ENCODE peak calls at places on chromosomes 2 and 18, in six cellular contexts. K is fibroblast of lung, Z is H9, G is OCI-LY7, F is GM23248, M is keratinocyte. H is an unnamed sample. For H4K20me1, the result is how much of the 10 kb centered on the place peaks cover.

GRCh38 chr18:13809025-13809384 is 14.9 kb upstream of the MC5R start:
- DNase-seq in K (no peak), Z (no peak), F (no peak), M (no peak), G (no peak), H (peak)

GRCh38 chr2:170928036-170928823 is 823 bp upstream of the GORASP2 start:
- DNase-seq in F (no peak), M (no peak), G (peak), K (peak), Z (peak), H (no peak)

GRCh38 chr18:72869786-72870185 is 2.0 kb upstream of the NETO1 start:
- DNase-seq in G (no peak), M (no peak), Z (peak), F (no peak), K (no peak), H (no peak)

GRCh38 chr2:72148975-72149555 is 1.4 kb upstream of the CYP26B1 start:
- DNase-seq in G (no peak), K (peak), F (peak), M (no peak), Z (peak), H (no peak)

GRCh38 chr18:9707381-9708056 is 582 bp upstream of the RAB31 start:
- DNase-seq in G (no peak), F (peak), M (no peak), Z (no peak), K (peak), H (no peak)

GRCh38 chr18:59358611-59359575 is at the start of gene LMAN1:
- DNase-seq in M (no peak), F (peak), Z (peak), G (peak), K (peak), H (peak)

GRCh38 chr2:222281495-222281894 is 17.3 kb downstream of the PAX3 start:
- DNase-seq in F (no peak), K (no peak), Z (no peak), G (no peak), M (no peak), H (no peak)

GRCh38 chr2:11270891-11271290 is 73.5 kb downstream of the ROCK2 start:
- DNase-seq in M (no peak), K (peak), G (no peak), F (peak), Z (no peak), H (no peak)

GRCh38 chr2:200127852-200128251 is 172.5 kb downstream of the MAIP1 start:
- DNase-seq in G (no peak), Z (no peak), M (no peak), K (peak), F (peak), H (no peak)

GRCh38 chr2:12620759-12621158 is 96.0 kb upstream of the TRIB2 start:
- DNase-seq in G (no peak), K (no peak), M (no peak), Z (no peak), F (no peak), H (no peak)

GRCh38 chr2:141317986-141318385 is 812.8 kb downstream of the LRP1B start:
- DNase-seq in K (peak), M (no peak), G (no peak), Z (no peak), F (peak), H (no peak)

GRCh38 chr2:129006135-129006885 is 687.6 kb upstream of the HS6ST1 start:
- DNase-seq in F (no peak), M (no peak), K (no peak), Z (no peak), G (no peak), H (no peak)

GRCh38 chr2:43075906-43076585 is 150.4 kb downstream of the ZFP36L2 start:
- DNase-seq in G (no peak), K (peak), Z (no peak), M (no peak), F (peak), H (peak)

GRCh38 chr2:171244466-171244969 is 83.8 kb upstream of the TLK1 start:
- DNase-seq in G (no peak), K (peak), F (peak), M (no peak), Z (no peak), H (peak)

GRCh38 chr2:232502901-232503791 is 15.5 kb upstream of the ECEL1 start:
- DNase-seq in Z (peak), G (no peak), K (peak), F (peak), M (no peak), H (no peak)

GRCh38 chr2:118842687-118843491 is 4.6 kb downstream of the EN1 start:
- DNase-seq in M (no peak), G (no peak), F (no peak), K (peak), Z (peak), H (no peak)

GRCh38 chr2:42008241-42008911 is 39.4 kb upstream of the PKDCC start:
- DNase-seq in G (no peak), F (peak), Z (no peak), K (peak), M (no peak), H (peak)

GRCh38 chr18:37689841-37690240 is 124.2 kb upstream of the CELF4 start:
- DNase-seq in G (no peak), K (no peak), Z (no peak), F (no peak), M (no peak), H (no peak)

GRCh38 chr2:96430394-96430988 is 74.7 kb downstream of the NEURL3 start:
- DNase-seq in F (no peak), Z (no peak), K (no peak), G (peak), M (no peak), H (no peak)

GRCh38 chr2:236569593-236569973 is at the start of gene ACKR3:
- DNase-seq in F (peak), G (peak), Z (peak), K (peak), M (peak), H (peak)

GRCh38 chr2:64750001-64750816 is 96.5 kb upstream of the SERTAD2 start:
- DNase-seq in M (no peak), F (peak), K (peak), G (peak), Z (peak), H (peak)

GRCh38 chr2:59389240-59389639 is 1148.1 kb upstream of the FANCL start:
- DNase-seq in F (peak), G (no peak), Z (no peak), K (peak), M (peak), H (no peak)

GRCh38 chr2:60460577-60461420 is 92.7 kb downstream of the BCL11A start:
- DNase-seq in M (no peak), F (no peak), K (no peak), Z (no peak), G (no peak), H (no peak)

GRCh38 chr18:11078491-11078890 is 70.9 kb downstream of the PIEZO2 start:
- DNase-seq in K (no peak), F (no peak), M (no peak), Z (no peak), G (no peak), H (no peak)

GRCh38 chr2:64996914-64997313 is 7.7 kb downstream of the SLC1A4 start:
- DNase-seq in F (peak), K (no peak), M (no peak), G (no peak), Z (no peak), H (no peak)

GRCh38 chr2:200985806-200986205 is 22.3 kb upstream of the ORC2 start:
- DNase-seq in F (peak), Z (no peak), K (peak), M (no peak), G (no peak), H (no peak)

GRCh38 chr2:80303006-80303741 is 1.4 kb downstream of the LRRTM1 start:
- DNase-seq in K (peak), G (no peak), Z (peak), F (peak), M (no peak), H (no peak)

GRCh38 chr2:29326926-29327325 is 211.7 kb downstream of the CLIP4 start:
- DNase-seq in Z (no peak), K (no peak), M (no peak), G (no peak), F (no peak), H (no peak)

GRCh38 chr2:209468796-209469325 is 45.0 kb downstream of the MAP2 start:
- DNase-seq in F (no peak), K (no peak), Z (no peak), M (no peak), G (no peak), H (no peak)

GRCh38 chr2:102449370-102449974 is 23.6 kb upstream of the SLC9A4 start:
- DNase-seq in M (no peak), K (peak), F (peak), G (peak), Z (no peak), H (peak)

GRCh38 chr18:23207191-23207955 is 72.1 kb downstream of the CABLES1 start:
- DNase-seq in Z (peak), G (peak), K (no peak), F (no peak), M (no peak), H (no peak)

GRCh38 chr2:66512626-66513025 is 77.7 kb downstream of the MEIS1 start:
- DNase-seq in M (no peak), Z (no peak), G (no peak), K (no peak), F (no peak), H (no peak)

GRCh38 chr2:126771501-126772195 is 115.7 kb downstream of the GYPC start:
- DNase-seq in F (no peak), G (no peak), K (no peak), M (no peak), Z (peak), H (no peak)

GRCh38 chr2:160208662-160209229 is 8.7 kb upstream of the ITGB6 start:
- DNase-seq in G (no peak), K (no peak), Z (no peak), F (no peak), M (no peak), H (no peak)
- H3K27ac ChIP-seq in G (no peak), K (peak), Z (no peak), F (peak), M (peak), H (peak)

GRCh38 chr18:686339-687111 is 25.9 kb downstream of the ENOSF1 start:
- DNase-seq in M (no peak), G (no peak), F (peak), K (no peak), Z (peak), H (no peak)

GRCh38 chr18:688322-688721 is 24.1 kb downstream of the ENOSF1 start:
- DNase-seq in K (no peak), M (no peak), Z (no peak), G (no peak), F (no peak), H (no peak)

GRCh38 chr18:682833-683232 is 25.4 kb downstream of the TYMS start:
- DNase-seq in F (no peak), G (no peak), Z (no peak), M (no peak), K (no peak), H (no peak)

GRCh38 chr18:683531-683930 is 26.1 kb downstream of the TYMS start:
- DNase-seq in G (no peak), M (no peak), Z (no peak), F (no peak), K (no peak), H (no peak)

GRCh38 chr18:685438-685837 is 27.0 kb downstream of the ENOSF1 start:
- DNase-seq in K (no peak), M (no peak), F (no peak), Z (no peak), G (no peak), H (no peak)
- H3K4me2 ChIP-seq in K (no peak), M (no peak), F (no peak), Z (no peak), G (no peak), H (no peak)

GRCh38 chr2:79275197-79275596 is 115.6 kb upstream of the REG3A start:
- DNase-seq in G (no peak), Z (no peak), F (no peak), M (no peak), K (no peak), H (no peak)

GRCh38 chr2:79271456-79271855 is 111.9 kb upstream of the REG3A start:
- DNase-seq in K (no peak), M (no peak), G (no peak), Z (no peak), F (no peak), H (no peak)

GRCh38 chr2:79272616-79273015 is 113.1 kb upstream of the REG3A start:
- DNase-seq in G (no peak), Z (no peak), M (no peak), F (no peak), K (no peak), H (no peak)

DNA sequence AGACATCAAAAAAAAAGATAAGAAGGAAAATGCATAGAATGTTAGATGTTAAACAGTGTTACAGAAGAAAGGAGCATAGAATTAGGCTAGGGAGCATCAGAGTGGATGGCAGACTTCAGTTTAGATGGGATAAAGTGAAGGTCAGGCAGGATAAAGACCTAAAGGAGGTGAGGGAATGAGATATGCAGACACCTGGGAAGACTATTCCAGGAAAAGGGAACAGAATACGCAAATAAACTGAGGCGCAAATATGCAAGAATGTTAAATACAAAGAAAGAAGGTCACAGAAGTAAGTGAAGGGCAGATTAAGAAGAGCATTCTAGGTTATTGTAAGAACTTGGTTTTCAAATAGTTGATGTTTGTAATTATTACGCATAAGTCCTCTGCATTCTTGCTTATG is 116.3 kb upstream of the REG3A start:
- DNase-seq in Z (no peak), K (no peak), M (no peak), F (no peak), G (no peak), H (no peak)
- H4K20me1 ChIP-seq in Z (under half), K (under half), M (under half), F (under half), G (under half), H (under half)

DNA sequence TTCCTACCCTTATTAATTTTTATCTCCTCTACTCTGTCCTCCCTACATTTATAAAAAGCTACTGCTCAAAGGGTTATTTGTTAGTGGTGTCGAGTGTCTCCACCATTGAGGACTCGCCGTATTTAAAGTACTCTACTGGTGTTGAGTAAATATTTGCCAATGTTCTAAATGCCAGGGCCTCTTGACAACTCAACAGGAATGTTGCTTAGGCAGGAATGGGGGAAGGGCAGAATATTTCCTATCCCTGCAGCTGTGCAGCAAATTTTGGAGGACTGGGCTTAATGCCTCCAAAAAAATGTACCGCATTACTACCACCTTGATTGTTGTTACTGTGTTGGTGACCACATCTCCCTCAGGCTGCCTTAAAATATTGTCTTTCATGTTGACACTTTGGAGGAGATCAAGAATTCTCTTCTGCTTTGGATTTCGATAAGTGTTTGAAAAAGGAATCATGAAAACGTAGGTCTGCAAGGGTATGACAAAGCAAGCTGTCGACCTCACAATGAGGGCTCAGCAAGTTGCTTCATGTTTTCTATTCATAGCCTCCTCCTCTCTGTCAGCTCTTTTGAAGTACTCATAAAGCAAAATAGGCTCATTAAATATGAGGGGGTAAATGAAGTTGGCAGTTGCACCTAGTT is 84.3 kb downstream of the EFEMP1 start:
- DNase-seq in M (peak), F (no peak), G (no peak), Z (no peak), K (peak), H (peak)
- H3K27ac ChIP-seq in M (peak), F (no peak), G (no peak), Z (no peak), K (no peak), H (peak)

DNA sequence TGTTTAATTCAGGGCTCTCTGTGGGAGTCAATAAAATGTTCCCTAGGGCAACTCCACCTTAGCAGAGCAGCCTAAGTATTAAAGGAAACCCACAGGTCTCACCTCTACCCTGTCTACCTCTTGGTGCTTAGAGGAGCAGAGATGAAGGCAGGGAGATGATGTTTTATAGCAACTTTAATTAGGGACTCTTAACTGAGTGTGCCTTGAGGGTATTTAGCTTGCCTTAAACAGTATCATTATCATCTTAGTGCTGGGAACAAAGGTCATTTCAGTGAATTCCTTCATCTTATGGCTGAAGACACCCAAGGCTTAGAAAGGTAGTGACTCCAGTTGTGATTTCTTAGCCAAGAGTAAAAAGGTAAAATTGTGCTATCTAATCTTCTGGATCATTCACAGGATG is 26.7 kb downstream of the VIL1 start:
- DNase-seq in Z (no peak), K (no peak), F (no peak), M (no peak), G (no peak), H (no peak)
- H3K4me2 ChIP-seq in Z (no peak), K (no peak), F (no peak), M (no peak), G (no peak), H (peak)

GRCh38 chr2:26054598-26055348 is 20.9 kb downstream of the RAB10 start:
- DNase-seq in K (no peak), G (no peak), F (peak), Z (no peak), M (no peak), H (no peak)
- H4K20me1 ChIP-seq in K (under half), G (under half), F (half or more), Z (under half), M (under half), H (half or more)

GRCh38 chr2:38723173-38723572 is 28.0 kb downstream of the SRSF7 start:
- DNase-seq in Z (no peak), M (no peak), F (no peak), K (no peak), G (no peak), H (no peak)

GRCh38 chr2:38720613-38721241 is 30.4 kb downstream of the SRSF7 start:
- DNase-seq in K (peak), G (no peak), Z (no peak), F (peak), M (no peak), H (peak)

GRCh38 chr2:38719706-38720105 is 31.5 kb downstream of the SRSF7 start:
- DNase-seq in G (no peak), K (no peak), F (no peak), Z (no peak), M (no peak), H (no peak)

DNA sequence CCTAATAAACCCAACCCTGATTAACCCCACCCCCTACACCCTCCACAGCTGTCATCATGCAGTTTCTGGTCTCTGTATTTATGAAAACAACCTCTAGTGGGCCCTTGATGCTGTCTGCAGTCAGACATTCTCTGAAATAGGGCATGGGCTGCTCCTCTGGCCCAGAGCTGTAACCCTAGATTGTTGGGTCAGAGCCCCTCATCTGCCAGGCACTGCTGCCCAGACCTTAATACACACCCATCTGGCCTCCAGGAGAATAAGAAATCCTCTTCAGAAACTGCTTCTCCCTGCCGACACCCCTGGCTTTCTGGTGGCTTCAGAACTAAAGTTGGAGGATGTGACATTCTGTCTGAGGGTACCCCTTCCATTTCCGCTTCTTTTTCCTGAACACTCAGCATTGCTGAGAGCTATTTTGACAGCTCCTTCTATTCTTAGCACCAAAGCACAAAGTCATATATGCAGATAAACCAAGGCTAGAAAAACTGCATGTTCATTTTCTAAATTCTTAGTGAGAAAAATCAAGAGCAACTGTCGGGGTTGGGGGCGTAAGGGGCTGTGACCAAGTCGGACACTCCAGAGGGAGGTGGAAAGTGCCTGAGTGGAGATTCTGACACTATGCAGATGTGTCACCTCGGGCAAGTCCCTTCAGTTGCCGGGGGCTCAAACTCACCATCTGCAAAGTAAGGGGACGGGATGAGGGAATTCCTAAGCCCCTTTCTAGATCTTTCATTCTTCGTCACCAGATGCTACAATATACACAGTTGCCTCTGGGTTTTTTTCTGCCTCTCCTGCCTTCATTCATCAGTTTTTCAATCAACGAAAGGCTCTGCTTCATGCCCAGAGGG is 28.7 kb downstream of the SRSF7 start:
- DNase-seq in K (no peak), Z (no peak), G (peak), F (no peak), M (no peak), H (no peak)
- H3K27ac ChIP-seq in K (no peak), Z (no peak), G (no peak), F (no peak), M (no peak), H (no peak)

GRCh38 chr2:239012936-239013669 is 165.2 kb downstream of the TWIST2 start:
- DNase-seq in F (no peak), G (no peak), M (no peak), K (no peak), Z (no peak), H (no peak)

GRCh38 chr2:239015769-239016675 is 168.1 kb downstream of the TWIST2 start:
- DNase-seq in M (no peak), G (no peak), Z (no peak), F (no peak), K (no peak), H (no peak)

GRCh38 chr2:239013670-239013960 is 165.7 kb downstream of the TWIST2 start:
- DNase-seq in M (no peak), F (no peak), G (no peak), K (no peak), Z (no peak), H (no peak)

GRCh38 chr2:239014458-239014857 is 166.6 kb downstream of the TWIST2 start:
- DNase-seq in K (no peak), M (no peak), G (no peak), F (no peak), Z (no peak), H (no peak)

GRCh38 chr2:239014897-239015768 is 167.2 kb downstream of the TWIST2 start:
- DNase-seq in G (no peak), K (no peak), F (no peak), M (no peak), Z (no peak), H (no peak)
- H3K4me2 ChIP-seq in G (no peak), K (no peak), F (no peak), M (no peak), Z (no peak), H (no peak)